ENCODE peak calls at places on chromosomes 5 and 9, in nine cellular contexts. K is RWPE2, Y is T-cell, S is upper lobe of right lung, N is left lung, O is heart left ventricle, W is HCT116, C is foreskin keratinocyte, P is body of pancreas. A is an unnamed sample.
A peak's percentile ranks its signal among the peaks of the same experiment; 100 is the strongest.

GRCh38 chr5:155850411-155850810 is 476.6 kb upstream of the SGCD start:
- ATAC-seq in K (no peak), W (no peak), O (no peak), P (no peak), S (no peak), Y (no peak), N (no peak), C (no peak), A (no peak)

GRCh38 chr9:3894764-3895163 is 369.0 kb upstream of the RFX3 start:
- ATAC-seq in O (no peak), Y (no peak), C (no peak), W (no peak), K (no peak), P (no peak), N (peak; percentile 16), S (no peak), A (no peak)

GRCh38 chr9:137298401-137298982 is 3.6 kb downstream of the NRARP start:
- ATAC-seq in Y (no peak), P (no peak), S (no peak), N (no peak), K (no peak), W (no peak), O (no peak), C (no peak), A (no peak)

GRCh38 chr9:96187108-96187695 is 114.8 kb downstream of the HSD17B3 start:
- ATAC-seq in O (no peak), P (no peak), K (no peak), C (peak; percentile 36), N (peak; percentile 13), S (no peak), Y (no peak), W (no peak), A (no peak)

GRCh38 chr9:119318371-119318770 is 50.9 kb downstream of the BRINP1 start:
- ATAC-seq in S (no peak), Y (no peak), W (no peak), O (no peak), N (no peak), C (no peak), P (no peak), K (no peak), A (no peak)

GRCh38 chr5:34500236-34500836 is 155.8 kb upstream of the RAI14 start:
- ATAC-seq in W (no peak), P (no peak), Y (no peak), N (no peak), O (no peak), K (no peak), S (peak; percentile 21), C (no peak), A (no peak)

GRCh38 chr9:114317665-114318357 is 5.1 kb upstream of the ORM1 start:
- ATAC-seq in O (no peak), S (peak; percentile 24), C (no peak), Y (no peak), W (no peak), P (no peak), K (no peak), N (no peak), A (no peak)

GRCh38 chr9:20620658-20621552 is 1.4 kb downstream of the MLLT3 start:
- ATAC-seq in S (peak; percentile 1), P (no peak), W (no peak), Y (peak; percentile 11), N (no peak), C (no peak), K (no peak), O (no peak), A (no peak)

GRCh38 chr9:36878986-36879982 is 154.8 kb downstream of the PAX5 start:
- ATAC-seq in P (no peak), W (no peak), Y (no peak), K (no peak), O (no peak), C (no peak), S (no peak), N (no peak), A (no peak)

GRCh38 chr9:1044643-1045042 is 5.5 kb upstream of the DMRT2 start:
- ATAC-seq in O (peak; percentile 17), K (no peak), Y (no peak), W (no peak), S (no peak), N (no peak), C (no peak), P (no peak), A (peak; percentile 60)

GRCh38 chr9:36120705-36121104 is 15.8 kb upstream of the GLIPR2 start:
- ATAC-seq in O (no peak), S (no peak), P (no peak), Y (no peak), K (no peak), C (no peak), N (no peak), W (no peak), A (no peak)

GRCh38 chr5:147068998-147069397 is 165.8 kb upstream of the STK32A start:
- ATAC-seq in K (no peak), N (no peak), O (no peak), W (no peak), C (no peak), S (no peak), Y (no peak), P (no peak), A (no peak)